ENCODE peak calls at places on chromosomes 4 and X, in seven cellular contexts. One of them, this sample, is unnamed.

GRCh38 chr4:70608324-70608723 is 16.3 kb downstream of the AMBN start:
- DNase-seq in neuronal stem cell: no peak
- DNase-seq in trophoblast cell: no peak
- DNase-seq in mesenchymal stem cell: no peak
- DNase-seq in IMR-90: no peak
- DNase-seq in H1: no peak
- DNase-seq in H9: no peak
- DNase-seq in this sample: no peak

GRCh38 chr4:47528651-47529050 is 43.6 kb downstream of the ATP10D start:
- DNase-seq in mesenchymal stem cell: peak
- DNase-seq in trophoblast cell: no peak
- DNase-seq in IMR-90: peak
- DNase-seq in H9: no peak
- DNase-seq in neuronal stem cell: no peak
- DNase-seq in H1: no peak
- DNase-seq in this sample: no peak

GRCh38 chr4:82136161-82136801 is 237.5 kb downstream of the HNRNPD start:
- DNase-seq in neuronal stem cell: no peak
- DNase-seq in H1: no peak
- DNase-seq in trophoblast cell: no peak
- DNase-seq in H9: no peak
- DNase-seq in IMR-90: no peak
- DNase-seq in mesenchymal stem cell: no peak
- DNase-seq in this sample: no peak

GRCh38 chr4:57492479-57492878 is 382.3 kb upstream of the IGFBP7 start:
- DNase-seq in mesenchymal stem cell: no peak
- DNase-seq in trophoblast cell: no peak
- DNase-seq in neuronal stem cell: no peak
- DNase-seq in IMR-90: no peak
- DNase-seq in H9: no peak
- DNase-seq in H1: no peak
- DNase-seq in this sample: no peak

GRCh38 chr4:147940144-147940543 is 208.3 kb downstream of the ARHGAP10 start:
- DNase-seq in trophoblast cell: no peak
- DNase-seq in H1: no peak
- DNase-seq in neuronal stem cell: no peak
- DNase-seq in mesenchymal stem cell: no peak
- DNase-seq in H9: no peak
- DNase-seq in IMR-90: no peak
- DNase-seq in this sample: no peak

GRCh38 chrX:113429011-113429410 is 588.4 kb upstream of the AMOT start:
- DNase-seq in H1: no peak
- DNase-seq in IMR-90: no peak
- DNase-seq in trophoblast cell: peak
- DNase-seq in H9: no peak
- DNase-seq in neuronal stem cell: no peak
- DNase-seq in mesenchymal stem cell: no peak
- DNase-seq in this sample: no peak

GRCh38 chrX:134932528-134933217 is 58.1 kb upstream of the SMIM10 start:
- DNase-seq in H9: no peak
- DNase-seq in mesenchymal stem cell: peak
- DNase-seq in trophoblast cell: no peak
- DNase-seq in H1: no peak
- DNase-seq in neuronal stem cell: no peak
- DNase-seq in IMR-90: peak
- DNase-seq in this sample: no peak

GRCh38 chr4:123350191-123350544 is 46.4 kb upstream of the SPRY1 start:
- DNase-seq in neuronal stem cell: no peak
- DNase-seq in H9: peak
- DNase-seq in mesenchymal stem cell: no peak
- DNase-seq in IMR-90: no peak
- DNase-seq in H1: peak
- DNase-seq in trophoblast cell: no peak
- DNase-seq in this sample: peak

GRCh38 chrX:2682582-2683177 is 8.4 kb upstream of the CD99 start:
- DNase-seq in H9: no peak
- DNase-seq in IMR-90: peak
- DNase-seq in trophoblast cell: no peak
- DNase-seq in H1: no peak
- DNase-seq in mesenchymal stem cell: peak
- DNase-seq in neuronal stem cell: no peak
- DNase-seq in this sample: no peak

GRCh38 chrX:24988314-24988713 is 27.5 kb downstream of the ARX start:
- DNase-seq in H9: no peak
- DNase-seq in trophoblast cell: no peak
- DNase-seq in IMR-90: no peak
- DNase-seq in H1: no peak
- DNase-seq in mesenchymal stem cell: no peak
- DNase-seq in neuronal stem cell: no peak
- DNase-seq in this sample: no peak

GRCh38 chr4:73036123-73036522 is 33.4 kb downstream of the COX18 start:
- DNase-seq in neuronal stem cell: no peak
- DNase-seq in mesenchymal stem cell: no peak
- DNase-seq in IMR-90: no peak
- DNase-seq in trophoblast cell: no peak
- DNase-seq in H9: no peak
- DNase-seq in H1: no peak
- DNase-seq in this sample: no peak
- H3K18ac ChIP-seq in neuronal stem cell: no peak
- H3K18ac ChIP-seq in mesenchymal stem cell: no peak
- H3K18ac ChIP-seq in IMR-90: no peak
- H3K18ac ChIP-seq in trophoblast cell: no peak
- H3K18ac ChIP-seq in H9: no peak
- H3K18ac ChIP-seq in H1: no peak
- H3K18ac ChIP-seq in this sample: no peak

GRCh38 chr4:25973346-25973745 is 59.3 kb downstream of the SMIM20 start:
- DNase-seq in H9: no peak
- DNase-seq in IMR-90: no peak
- DNase-seq in H1: no peak
- DNase-seq in neuronal stem cell: no peak
- DNase-seq in trophoblast cell: no peak
- DNase-seq in mesenchymal stem cell: no peak
- DNase-seq in this sample: no peak
- H3K4me2 ChIP-seq in H9: no peak
- H3K4me2 ChIP-seq in IMR-90: no peak
- H3K4me2 ChIP-seq in H1: no peak
- H3K4me2 ChIP-seq in neuronal stem cell: no peak
- H3K4me2 ChIP-seq in trophoblast cell: no peak
- H3K4me2 ChIP-seq in mesenchymal stem cell: no peak
- H3K4me2 ChIP-seq in this sample: no peak

GRCh38 chr4:13103382-13104015 is 380.6 kb downstream of the RAB28 start:
- DNase-seq in mesenchymal stem cell: no peak
- DNase-seq in IMR-90: no peak
- DNase-seq in H1: no peak
- DNase-seq in trophoblast cell: no peak
- DNase-seq in neuronal stem cell: no peak
- DNase-seq in H9: peak
- DNase-seq in this sample: peak
- H2BK120ac ChIP-seq in mesenchymal stem cell: no peak
- H2BK120ac ChIP-seq in IMR-90: no peak
- H2BK120ac ChIP-seq in H1: no peak
- H2BK120ac ChIP-seq in trophoblast cell: no peak
- H2BK120ac ChIP-seq in neuronal stem cell: no peak
- H2BK120ac ChIP-seq in H9: no peak
- H2BK120ac ChIP-seq in this sample: no peak

DNA sequence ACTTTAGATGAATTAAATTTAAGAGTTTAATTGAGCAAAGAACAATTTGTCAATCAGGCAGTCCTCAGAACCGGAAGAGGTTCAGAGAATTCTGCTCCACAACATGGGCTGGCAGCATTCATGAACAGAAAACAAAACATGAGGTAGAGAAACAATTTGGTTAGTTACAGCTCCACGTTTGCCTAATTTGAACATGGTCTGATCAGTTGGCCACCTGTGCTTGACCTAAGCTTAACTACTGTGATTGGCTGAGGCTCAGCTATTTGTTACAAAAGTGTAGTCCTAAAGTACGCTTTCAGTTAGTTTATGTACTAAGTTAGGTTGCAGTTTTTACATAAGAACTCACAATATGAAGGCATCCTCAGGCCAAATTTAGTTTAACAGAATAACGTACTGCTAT is 258.6 kb downstream of the ADAM29 start:
- DNase-seq in neuronal stem cell: no peak
- DNase-seq in H1: no peak
- DNase-seq in IMR-90: no peak
- DNase-seq in H9: no peak
- DNase-seq in mesenchymal stem cell: no peak
- DNase-seq in trophoblast cell: no peak
- DNase-seq in this sample: no peak
- H3K18ac ChIP-seq in neuronal stem cell: no peak
- H3K18ac ChIP-seq in H1: no peak
- H3K18ac ChIP-seq in IMR-90: no peak
- H3K18ac ChIP-seq in H9: no peak
- H3K18ac ChIP-seq in mesenchymal stem cell: no peak
- H3K18ac ChIP-seq in trophoblast cell: no peak
- H3K18ac ChIP-seq in this sample: no peak

DNA sequence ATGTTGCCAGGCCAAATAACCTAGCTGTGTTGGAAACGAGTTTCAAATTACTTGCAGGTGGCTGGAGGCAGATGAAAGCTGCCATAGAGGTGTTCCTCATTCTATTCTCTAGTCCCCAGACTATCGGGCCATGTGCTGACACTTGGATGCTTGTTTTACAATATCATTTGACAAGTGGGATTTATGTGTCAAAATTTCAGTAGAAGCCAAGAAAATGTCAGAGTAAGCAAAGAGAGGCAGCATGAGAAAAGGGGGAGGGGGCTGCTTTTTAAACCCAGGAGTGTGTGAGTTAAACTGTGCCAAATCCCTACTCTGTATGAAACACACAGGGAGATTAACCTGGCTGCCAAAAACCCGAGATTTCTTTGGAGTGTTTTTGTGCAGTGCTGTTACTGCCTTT is 330.7 kb downstream of the DCHS2 start:
- DNase-seq in neuronal stem cell: no peak
- DNase-seq in H9: no peak
- DNase-seq in H1: no peak
- DNase-seq in trophoblast cell: no peak
- DNase-seq in IMR-90: no peak
- DNase-seq in mesenchymal stem cell: no peak
- DNase-seq in this sample: no peak
- H3K4me2 ChIP-seq in neuronal stem cell: no peak
- H3K4me2 ChIP-seq in H9: no peak
- H3K4me2 ChIP-seq in H1: no peak
- H3K4me2 ChIP-seq in trophoblast cell: no peak
- H3K4me2 ChIP-seq in IMR-90: no peak
- H3K4me2 ChIP-seq in mesenchymal stem cell: no peak
- H3K4me2 ChIP-seq in this sample: no peak

GRCh38 chrX:31546130-31546529 is 474.3 kb upstream of the FTHL17 start:
- DNase-seq in mesenchymal stem cell: peak
- DNase-seq in H9: no peak
- DNase-seq in neuronal stem cell: no peak
- DNase-seq in trophoblast cell: no peak
- DNase-seq in IMR-90: peak
- DNase-seq in H1: no peak
- DNase-seq in this sample: peak
- H2BK120ac ChIP-seq in mesenchymal stem cell: no peak
- H2BK120ac ChIP-seq in H9: no peak
- H2BK120ac ChIP-seq in neuronal stem cell: no peak
- H2BK120ac ChIP-seq in trophoblast cell: no peak
- H2BK120ac ChIP-seq in IMR-90: no peak
- H2BK120ac ChIP-seq in H1: no peak
- H2BK120ac ChIP-seq in this sample: no peak